ENCODE peak calls at places on chromosomes 13 and 19, in five cellular contexts. V is neural progenitor cell; E is dorsolateral prefrontal cortex; P is NB4; H is activated CD4-positive, CD25-positive, alpha-beta regulatory T cell treated with anti-CD3 and anti-CD28 coated beads, Interleukin-2, amount 50 U/mL, for 16 hours. A is an unnamed sample.

GRCh38 chr13:50526771-50527567 is 316.5 kb downstream of the DLEU7 start:
- DNase-seq in E (peak; percentile 41), P (no peak), H (no peak), V (no peak), A (no peak)

GRCh38 chr19:10227215-10227971 is 3.7 kb downstream of the S1PR2 start:
- DNase-seq in E (peak; percentile 93), H (no peak), V (no peak), P (no peak), A (peak; percentile 83)

GRCh38 chr13:25928941-25929505 is 122.8 kb downstream of the SHISA2 start:
- DNase-seq in V (no peak), P (no peak), E (no peak), H (no peak), A (no peak)

GRCh38 chr19:40605201-40605971 is 4.2 kb downstream of the LTBP4 start:
- DNase-seq in H (peak; percentile 63), P (peak; percentile 71), E (peak; percentile 81), V (peak; percentile 79), A (peak; percentile 87)

GRCh38 chr13:27283906-27284523 is 13.4 kb downstream of the RASL11A start:
- DNase-seq in V (no peak), H (no peak), E (no peak), P (peak; percentile 61), A (no peak)

GRCh38 chr13:44160549-44161278 is 212.9 kb upstream of the SERP2 start:
- DNase-seq in V (no peak), H (no peak), P (no peak), E (peak; percentile 85), A (no peak)

GRCh38 chr13:75326173-75327131 is 155.5 kb downstream of the TBC1D4 start:
- DNase-seq in P (no peak), E (no peak), H (peak; percentile 29), V (no peak), A (no peak)

GRCh38 chr13:98150836-98151489 is 8.1 kb downstream of the FARP1 start:
- DNase-seq in V (no peak), P (no peak), E (no peak), H (no peak), A (no peak)

GRCh38 chr13:50215389-50215788 is 200.1 kb downstream of the KCNRG start:
- DNase-seq in P (no peak), H (no peak), E (no peak), V (no peak), A (no peak)

GRCh38 chr19:12875086-12875485 is 6.2 kb downstream of the DNASE2 start:
- DNase-seq in P (no peak), E (no peak), V (no peak), H (no peak), A (no peak)

GRCh38 chr19:53881482-53882390 is at the start of gene PRKCG:
- DNase-seq in V (peak; percentile 87), E (peak; percentile 77), H (no peak), P (peak; percentile 55), A (peak; percentile 81)

GRCh38 chr13:50788551-50788950 is 54.9 kb downstream of the DLEU7 start:
- DNase-seq in P (no peak), E (no peak), V (no peak), H (no peak), A (no peak)

GRCh38 chr19:39158646-39159260 is 33.2 kb downstream of the PAK4 start:
- DNase-seq in P (no peak), E (no peak), H (no peak), V (no peak), A (no peak)